ENCODE peak calls at places on chromosomes 11 and 22, in six cellular contexts. X is cardiac muscle cell; J is GM23248; D is brain microvascular endothelial cell; K is skeletal muscle cell; F is Jurkat, Clone E6-1. G is an unnamed sample.
A peak's percentile ranks its signal among the peaks of the same experiment; 100 is the strongest.

GRCh38 chr22:19909350-19910179 is 32.0 kb upstream of the COMT start:
- DNase-seq in X (peak; percentile 85), K (no peak), D (peak; percentile 76), F (peak; percentile 80), J (peak; percentile 82), G (peak; percentile 21)

GRCh38 chr11:2752923-2753322 is 53.1 kb upstream of the KCNQ1OT1 start:
- DNase-seq in J (no peak), D (no peak), X (no peak), K (no peak), F (no peak), G (no peak)

GRCh38 chr22:23402275-23403151 is 177.6 kb downstream of the IGLL1 start:
- DNase-seq in K (no peak), J (peak; percentile 69), D (peak; percentile 28), F (peak; percentile 66), X (peak; percentile 90), G (no peak)

GRCh38 chr11:58659404-58659803 is 36.9 kb downstream of the CNTF start:
- DNase-seq in F (no peak), J (no peak), D (no peak), K (no peak), X (no peak), G (no peak)

GRCh38 chr11:74953448-74953847 is 4.4 kb downstream of the SPCS2 start:
- DNase-seq in X (no peak), F (no peak), D (no peak), K (no peak), J (no peak), G (no peak)

GRCh38 chr11:121435796-121436511 is 16.2 kb upstream of the SORL1 start:
- DNase-seq in K (no peak), X (no peak), D (no peak), F (no peak), J (no peak), G (no peak)

GRCh38 chr22:44049369-44050231 is 25.5 kb downstream of the PARVB start:
- DNase-seq in F (peak; percentile 80), D (no peak), J (no peak), K (no peak), X (no peak), G (no peak)

GRCh38 chr11:82733444-82734119 is at the start of gene FAM181B:
- DNase-seq in K (no peak), F (no peak), J (peak; percentile 44), D (peak; percentile 6), X (peak; percentile 85), G (no peak)

GRCh38 chr11:119910650-119911049 is 181.7 kb upstream of the NECTIN1 start:
- DNase-seq in K (no peak), X (no peak), D (no peak), J (no peak), F (no peak), G (no peak)

GRCh38 chr22:35766654-35767580 is 49.2 kb downstream of the APOL5 start:
- DNase-seq in F (no peak), D (no peak), J (peak; percentile 33), X (peak; percentile 22), K (no peak), G (no peak)

GRCh38 chr11:34792143-34792542 is 124.0 kb downstream of the APIP start:
- DNase-seq in K (no peak), X (no peak), F (no peak), J (no peak), D (no peak), G (no peak)

GRCh38 chr11:748007-748359 is 719 bp downstream of the TALDO1 start:
- DNase-seq in X (no peak), K (no peak), D (no peak), F (no peak), J (peak; percentile 69), G (no peak)

GRCh38 chr22:50119169-50119767 is 29.5 kb downstream of the MOV10L1 start:
- DNase-seq in K (no peak), J (no peak), F (no peak), D (no peak), X (no peak), G (no peak)

GRCh38 chr11:12195773-12196172 is 85.4 kb downstream of the MICAL2 start:
- DNase-seq in J (no peak), D (no peak), F (peak; percentile 98), K (no peak), X (no peak), G (no peak)

GRCh38 chr11:66261578-66261977 is 6.9 kb upstream of the RAB1B start:
- DNase-seq in J (no peak), D (no peak), F (no peak), X (no peak), K (no peak), G (no peak)

GRCh38 chr11:39817248-39817647 is 1642.2 kb downstream of the LRRC4C start:
- DNase-seq in F (no peak), X (no peak), J (no peak), K (no peak), D (no peak), G (no peak)

GRCh38 chr11:88345408-88345807 is 7.9 kb upstream of the CTSC start:
- DNase-seq in X (no peak), K (no peak), D (peak; percentile 71), F (no peak), J (peak; percentile 39), G (no peak)

GRCh38 chr22:45534339-45535192 is 31.9 kb downstream of the FBLN1 start:
- DNase-seq in F (no peak), K (no peak), X (no peak), J (no peak), D (no peak), G (no peak)

GRCh38 chr11:128670631-128671030 is 23.2 kb upstream of the FLI1 start:
- DNase-seq in K (no peak), X (no peak), D (no peak), J (peak; percentile 22), F (no peak), G (no peak)

GRCh38 chr11:20367313-20367948 is 3.9 kb downstream of the HTATIP2 start:
- DNase-seq in X (no peak), J (peak; percentile 93), K (peak; percentile 70), D (peak; percentile 93), F (no peak), G (peak; percentile 62)

GRCh38 chr11:96714689-96715088 is 324.9 kb downstream of the JRKL start:
- DNase-seq in K (no peak), D (no peak), F (no peak), J (no peak), X (no peak), G (no peak)

GRCh38 chr11:67373916-67374570 is 645 bp upstream of the CLCF1 start:
- DNase-seq in D (peak; percentile 93), X (peak; percentile 75), F (no peak), K (peak; percentile 95), J (peak; percentile 99), G (peak; percentile 97)

GRCh38 chr11:3088806-3089205 is 31.6 kb upstream of the CARS1 start:
- DNase-seq in K (no peak), F (no peak), J (no peak), D (no peak), X (no peak), G (no peak)

GRCh38 chr11:89491141-89491690 is at the start of gene NOX4:
- DNase-seq in X (peak; percentile 67), D (peak; percentile 42), J (peak; percentile 55), K (peak; percentile 19), F (no peak), G (no peak)

GRCh38 chr11:120079750-120080610 is 57.9 kb downstream of the TRIM29 start:
- DNase-seq in J (peak; percentile 39), F (no peak), X (no peak), K (no peak), D (no peak), G (no peak)

GRCh38 chr11:8080069-8080670 is 841 bp upstream of the TUB start:
- DNase-seq in J (no peak), X (no peak), K (no peak), F (no peak), D (no peak), G (no peak)
- H3K4me3 ChIP-seq in J (peak overlapping the region; percentile 74), X (peak overlapping the region; percentile 52), K (peak overlapping the region; percentile 51), F (peak overlapping the region; percentile 56), D (peak overlapping the region; percentile 60), G (peak overlapping the region; percentile 48)

DNA sequence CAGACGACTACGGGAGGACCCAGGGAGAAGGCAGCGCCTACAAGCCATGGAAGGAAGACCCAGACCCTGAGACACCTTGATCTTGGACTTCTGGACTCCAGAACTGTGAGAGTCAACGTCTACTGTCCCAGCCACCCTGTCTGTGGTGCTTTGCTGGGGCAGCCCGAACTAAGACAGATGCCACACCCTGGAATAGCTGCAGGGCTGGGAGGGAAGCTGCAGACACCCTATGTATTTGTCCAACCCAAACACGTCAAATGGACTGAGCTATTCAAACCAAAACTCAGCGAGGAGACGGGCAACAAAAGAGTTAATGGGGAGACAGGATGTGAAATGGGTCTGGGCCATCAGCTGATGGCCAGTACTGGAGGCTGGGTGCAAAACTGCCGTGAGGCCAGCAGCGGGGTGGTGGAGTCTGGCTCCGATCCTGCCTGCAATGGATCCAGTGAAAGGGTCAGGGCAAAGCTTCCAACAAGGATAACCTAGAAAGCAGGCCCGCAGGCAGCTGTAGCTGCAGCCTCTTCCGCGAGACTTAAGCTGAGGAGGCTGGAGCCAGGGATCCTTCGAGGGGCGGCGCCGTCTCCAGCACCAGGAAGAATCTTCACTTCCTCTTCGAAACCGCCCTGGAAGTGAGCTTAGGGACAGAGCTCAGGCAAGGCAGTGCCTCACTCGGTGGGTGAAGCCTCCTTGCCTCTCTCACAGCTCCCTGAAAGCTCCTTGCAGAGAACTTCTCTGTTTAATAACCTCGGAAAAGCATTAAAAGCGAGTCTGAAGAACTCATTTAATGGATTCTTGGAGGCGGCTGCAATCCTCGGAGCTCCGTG is 169.6 kb downstream of the CTTN start:
- DNase-seq in F (no peak), J (peak; percentile 77), X (no peak), K (no peak), D (peak; percentile 22), G (no peak)
- H3K4me3 ChIP-seq in F (no peak overlapping the region), J (peak overlapping the region; percentile 74), X (no peak overlapping the region), K (peak overlapping the region; percentile 27), D (peak overlapping the region; percentile 32), G (peak overlapping the region; percentile 23)

DNA sequence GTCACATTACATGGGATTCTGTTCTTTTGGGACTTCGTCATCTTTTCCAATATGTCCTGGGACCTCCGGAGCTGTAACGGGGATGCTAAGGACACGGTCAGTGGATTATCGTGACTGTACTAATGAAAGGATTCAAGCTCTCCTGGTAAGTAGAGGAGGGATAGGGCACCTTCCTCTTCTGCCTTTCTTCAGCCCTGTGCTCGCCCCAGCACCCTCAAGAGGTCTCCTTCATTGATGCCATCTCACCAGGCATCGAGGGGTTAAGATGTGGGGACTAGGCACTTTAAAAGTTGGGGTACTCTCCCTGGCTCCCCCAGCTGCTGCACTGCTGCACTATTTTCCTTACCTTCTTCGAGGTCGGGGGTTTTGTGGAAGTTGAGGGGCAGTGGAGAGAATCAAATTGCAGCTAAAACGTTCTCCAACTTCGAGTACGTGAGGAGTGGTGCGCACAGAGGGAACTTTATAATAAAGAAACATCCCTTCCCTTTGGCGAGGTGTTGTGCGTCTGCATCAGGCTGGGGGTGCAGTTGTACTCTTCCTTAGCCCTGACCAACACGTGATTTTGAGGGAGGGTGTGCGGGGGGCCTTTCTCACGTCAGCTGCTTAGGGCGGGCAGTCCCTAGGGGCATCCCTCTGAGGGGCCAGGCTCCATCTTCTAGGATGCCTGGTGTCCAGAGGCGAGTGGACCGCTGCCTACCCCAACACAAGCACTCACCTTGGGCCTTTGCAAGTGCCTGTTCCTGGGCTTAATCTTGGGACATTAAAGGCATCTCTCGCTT is 96.1 kb downstream of the GRAMD1B start:
- DNase-seq in D (no peak), K (no peak), F (no peak), X (no peak), J (peak; percentile 19), G (no peak)
- H3K4me3 ChIP-seq in D (no peak overlapping the region), K (no peak overlapping the region), F (no peak overlapping the region), X (no peak overlapping the region), J (peak overlapping the region; percentile 63), G (peak overlapping the region; percentile 46)

DNA sequence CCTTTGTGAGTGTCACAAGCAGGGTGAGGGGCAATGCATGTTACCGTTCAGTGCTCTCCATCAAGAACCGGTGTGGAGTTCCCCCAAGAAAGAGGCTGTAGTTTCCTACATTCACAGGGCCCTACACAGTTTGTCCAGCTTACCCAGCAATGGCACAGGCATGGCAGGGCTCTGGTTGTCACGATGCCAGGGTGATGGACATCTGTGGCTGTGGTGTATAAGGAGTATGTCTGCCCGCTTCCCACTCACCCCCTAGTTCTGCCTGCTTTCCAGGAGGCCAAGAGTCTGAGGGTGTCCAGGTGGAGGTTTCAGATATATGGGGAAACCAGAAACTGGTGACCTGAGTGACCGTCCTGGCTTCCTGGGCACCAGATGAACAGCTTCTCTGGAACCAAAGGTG is 116.1 kb downstream of the PKNOX2 start:
- DNase-seq in K (no peak), X (no peak), J (no peak), D (no peak), F (no peak), G (no peak)
- H3K4me3 ChIP-seq in K (no peak overlapping the region), X (no peak overlapping the region), J (no peak overlapping the region), D (no peak overlapping the region), F (no peak overlapping the region), G (no peak overlapping the region)

G was measured in AG09309.